ENCODE peak calls at places on chromosomes 13 and 19, in five cellular contexts. U is H9; C is NB4; G is thoracic aorta; L is activated naive CD4-positive, alpha-beta T cell treated with anti-CD3 and anti-CD28 coated beads, Interleukin-2, amount 10 ng/mL, durations not matched to agents 7 days and 5 days. P is an unnamed sample.

GRCh38 chr19:4976412-4977298 is 7.7 kb downstream of the KDM4B start:
- DNase-seq in U (peak; percentile 64), L (no peak), C (peak; percentile 94), G (peak; percentile 59), P (peak; percentile 96)

GRCh38 chr13:88005188-88005587 is 334.0 kb downstream of the SLITRK5 start:
- DNase-seq in L (no peak), G (no peak), U (no peak), C (no peak), P (no peak)

GRCh38 chr19:3012522-3013260 is 16.4 kb downstream of the TLE2 start:
- DNase-seq in L (no peak), C (no peak), G (no peak), U (no peak), P (no peak)

GRCh38 chr19:2168619-2169424 is 5.1 kb downstream of the DOT1L start:
- DNase-seq in U (peak; percentile 56), G (peak; percentile 99), C (peak; percentile 90), L (no peak), P (peak; percentile 99)

GRCh38 chr13:50518791-50519201 is 324.7 kb downstream of the DLEU7 start:
- DNase-seq in U (no peak), L (no peak), C (no peak), G (no peak), P (peak; percentile 45)

GRCh38 chr19:19263886-19264487 is 9.1 kb downstream of the TM6SF2 start:
- DNase-seq in G (no peak), L (no peak), U (no peak), C (no peak), P (no peak)

GRCh38 chr19:45413497-45413896 is 7.1 kb downstream of the POLR1G start:
- DNase-seq in G (no peak), U (no peak), C (no peak), L (no peak), P (peak; percentile 36)

GRCh38 chr13:20669162-20669561 is 34.3 kb upstream of the IL17D start:
- DNase-seq in U (no peak), C (no peak), L (no peak), G (no peak), P (no peak)

GRCh38 chr19:54154603-54155345 is 4.7 kb downstream of the LENG1 start:
- DNase-seq in U (no peak), L (peak; percentile 74), C (no peak), G (no peak), P (no peak)

GRCh38 chr13:45292176-45292575 is 48.8 kb downstream of the TPT1 start:
- DNase-seq in U (peak; percentile 9), L (no peak), G (no peak), C (no peak), P (no peak)

GRCh38 chr19:38650911-38651584 is 3.6 kb downstream of the ACTN4 start:
- DNase-seq in G (no peak), L (no peak), C (peak; percentile 81), U (no peak), P (no peak)

GRCh38 chr19:51123381-51124186 is 1.1 kb upstream of the SIGLEC9 start:
- DNase-seq in C (peak; percentile 85), L (peak; percentile 80), U (no peak), G (no peak), P (no peak)

GRCh38 chr13:39881887-39882286 is 226.4 kb downstream of the COG6 start:
- DNase-seq in C (no peak), G (no peak), U (no peak), L (no peak), P (no peak)